ENCODE peak calls at places on chromosomes 1 and 21, in nine cellular contexts. R, U, Q, S, N, C, J, I and M are unnamed samples.

GRCh38 chr1:36125129-36125991 is at the start of gene COL8A2:
- DNase-seq in Q (no peak), N (no peak), C (no peak), I (no peak), J (no peak), R (no peak), S (no peak), U (peak), M (no peak)

GRCh38 chr1:152182942-152183341 is 23.9 kb upstream of the RPTN start:
- DNase-seq in I (no peak), N (no peak), S (no peak), U (no peak), R (peak), C (no peak), Q (peak), J (no peak), M (peak)

GRCh38 chr1:166013232-166013631 is 153.6 kb downstream of the FAM78B start:
- DNase-seq in N (no peak), R (no peak), I (no peak), J (no peak), Q (no peak), C (no peak), U (no peak), S (no peak), M (no peak)

GRCh38 chr1:223726380-223727001 is 14.2 kb downstream of the CAPN2 start:
- DNase-seq in S (peak), U (peak), I (peak), J (peak), Q (peak), R (peak), N (peak), C (no peak), M (peak)

GRCh38 chr1:155191904-155192303 is 15.8 kb downstream of the THBS3 start:
- DNase-seq in I (peak), C (no peak), S (no peak), R (no peak), Q (no peak), N (no peak), U (no peak), J (no peak), M (no peak)

GRCh38 chr1:110765640-110766335 is 91.0 kb upstream of the KCNA3 start:
- DNase-seq in Q (peak), J (peak), R (peak), I (peak), U (peak), C (peak), S (peak), N (no peak), M (peak)

GRCh38 chr1:64268653-64269557 is 65.5 kb downstream of the UBE2U start:
- DNase-seq in Q (peak), C (peak), U (peak), S (peak), J (peak), N (no peak), I (peak), R (peak), M (peak)

GRCh38 chr1:31937300-31938183 is 626 bp downstream of the PTP4A2 start:
- DNase-seq in C (peak), I (peak), R (peak), J (peak), N (peak), Q (peak), S (peak), U (peak), M (peak)

GRCh38 chr1:32695098-32695904 is 7.3 kb downstream of the SYNC start:
- DNase-seq in U (no peak), I (peak), Q (peak), R (peak), C (no peak), S (no peak), N (peak), J (peak), M (peak)

DNA sequence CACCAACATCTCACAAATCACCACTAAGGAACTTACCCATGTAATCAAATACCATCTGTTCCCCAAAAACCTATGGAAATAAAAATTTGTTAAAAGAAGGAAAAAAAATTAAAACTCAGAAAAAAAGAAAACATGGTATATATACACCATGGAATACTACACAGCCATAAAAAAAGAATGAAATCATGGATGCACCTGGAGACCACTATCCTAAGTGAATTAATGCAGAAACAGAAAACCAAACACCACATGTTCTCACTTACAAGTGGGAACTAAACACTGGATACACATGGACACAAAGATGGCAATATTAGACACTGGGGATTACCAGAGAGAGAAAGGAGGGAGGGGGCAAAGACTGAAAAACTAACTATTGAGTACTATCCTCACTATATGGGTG is 50.4 kb downstream of the ZSWIM5 start:
- DNase-seq in C (no peak), R (no peak), J (no peak), Q (no peak), S (no peak), U (no peak), I (no peak), N (no peak), M (no peak)
- TF ChIP-seq CTCF in C (no peak), R (no peak), J (no peak), Q (no peak), S (no peak), U (no peak), I (no peak), N (no peak), M (no peak)

GRCh38 chr21:42404534-42404933 is 832 bp downstream of the UBASH3A start:
- DNase-seq in C (no peak), J (no peak), S (no peak), R (no peak), I (no peak), U (peak), Q (no peak), N (no peak), M (no peak)
- H3K4me3 ChIP-seq in C (no peak), J (no peak), S (no peak), R (no peak), I (no peak), U (no peak), Q (no peak), N (no peak), M (no peak)

DNA sequence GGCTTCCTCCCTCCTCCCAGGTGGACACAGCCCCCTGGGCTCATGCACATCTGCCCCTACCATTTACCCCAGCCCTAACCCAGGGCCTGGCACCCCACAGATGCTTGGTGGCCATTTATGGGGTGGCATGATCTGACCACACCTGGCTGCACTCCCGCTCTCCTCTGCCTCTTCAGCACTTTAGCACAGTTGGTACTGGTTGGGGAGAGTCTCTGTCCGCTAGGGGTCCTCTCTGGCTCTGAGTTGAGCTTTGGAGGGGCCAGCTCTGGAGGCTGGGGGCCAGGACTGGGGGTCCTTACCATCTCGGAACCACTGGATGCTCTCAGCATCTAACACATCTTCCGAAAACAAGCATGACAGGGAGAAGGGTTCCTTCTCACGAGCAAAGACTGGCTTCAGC is 17.4 kb downstream of the MYOM3 start:
- DNase-seq in Q (no peak), N (no peak), I (no peak), J (no peak), C (no peak), U (no peak), R (no peak), S (no peak), M (no peak)
- TF ChIP-seq CTCF in Q (no peak), N (no peak), I (no peak), J (no peak), C (no peak), U (peak), R (no peak), S (no peak), M (no peak)

GRCh38 chr21:31180256-31181088 is 142.2 kb upstream of the KRTAP19-8 start:
- DNase-seq in S (no peak), J (no peak), R (peak), I (no peak), C (no peak), N (no peak), Q (no peak), U (peak), M (peak)
- H3K4me3 ChIP-seq in S (no peak), J (no peak), R (no peak), I (no peak), C (no peak), N (no peak), Q (no peak), U (no peak), M (no peak)

DNA sequence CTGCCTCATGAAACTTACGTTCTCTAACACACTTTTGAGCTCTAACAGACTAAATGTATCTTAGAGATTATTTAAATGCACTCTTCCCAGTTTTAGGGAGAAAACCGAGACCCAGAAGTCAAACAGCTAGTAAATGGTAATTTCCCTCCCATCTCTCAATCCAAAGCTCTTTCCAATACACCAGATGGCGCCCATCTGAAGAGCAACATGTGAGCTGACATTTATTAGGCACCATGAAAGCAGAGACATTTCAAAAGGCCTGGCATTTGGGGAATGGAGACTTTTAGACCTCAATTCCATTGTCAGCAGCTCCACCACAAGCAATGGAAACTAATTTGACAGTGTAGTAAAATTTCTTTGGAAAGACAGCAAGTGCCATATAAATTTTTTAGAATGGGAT is 191.4 kb downstream of the DAB1 start:
- DNase-seq in C (no peak), S (no peak), U (peak), J (no peak), I (no peak), N (no peak), R (no peak), Q (no peak), M (no peak)
- TF ChIP-seq CTCF in C (no peak), S (no peak), U (peak), J (no peak), I (no peak), N (no peak), R (peak), Q (no peak), M (no peak)

GRCh38 chr1:84688461-84689061 is 1.7 kb downstream of the SSX2IP start:
- DNase-seq in U (no peak), J (no peak), N (no peak), I (no peak), S (no peak), C (peak), Q (no peak), R (no peak), M (peak)
- H3K4me3 ChIP-seq in U (peak), J (no peak), N (no peak), I (no peak), S (peak), C (no peak), Q (peak), R (no peak), M (peak)

DNA sequence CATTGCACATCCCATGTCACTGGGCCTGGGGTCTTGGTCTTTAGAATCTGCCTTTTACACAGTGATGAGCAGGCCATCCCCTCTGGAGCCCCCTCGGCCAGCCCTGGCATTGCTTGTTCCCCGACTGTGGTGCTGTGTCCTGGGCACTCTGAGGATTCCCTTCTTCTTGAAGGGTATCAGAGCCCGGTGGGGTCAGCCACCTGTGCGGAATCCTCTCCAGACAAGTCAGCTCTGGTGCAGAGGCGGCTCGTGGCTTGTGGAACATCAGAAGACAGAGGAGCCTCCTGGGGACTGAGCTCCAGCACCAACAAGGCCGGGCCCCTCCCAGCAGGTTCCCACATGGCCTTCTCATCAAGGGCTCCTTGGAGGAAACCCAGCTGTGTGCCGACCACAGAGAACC is 57.9 kb upstream of the AJAP1 start:
- DNase-seq in U (no peak), I (no peak), S (no peak), N (peak), R (no peak), J (no peak), Q (no peak), C (no peak), M (no peak)
- TF ChIP-seq CTCF in U (no peak), I (no peak), S (no peak), N (no peak), R (no peak), J (no peak), Q (no peak), C (no peak), M (no peak)

GRCh38 chr1:67684526-67685066 is 405 bp upstream of the GADD45A start:
- DNase-seq in N (no peak), U (no peak), Q (no peak), C (no peak), S (no peak), J (no peak), R (no peak), I (no peak), M (no peak)
- H3K4me3 ChIP-seq in N (no peak), U (no peak), Q (peak), C (peak), S (peak), J (peak), R (peak), I (no peak), M (peak)

GRCh38 chr1:71587961-71588360 is 507.1 kb upstream of the ZRANB2 start:
- DNase-seq in C (no peak), R (peak), S (no peak), J (no peak), N (no peak), U (peak), I (no peak), Q (peak), M (peak)
- TF ChIP-seq CTCF in C (no peak), R (peak), S (peak), J (no peak), N (no peak), U (peak), I (no peak), Q (peak), M (peak)